ENCODE peak calls at places on chromosomes 6 and 20, in eight cellular contexts. Q is BE2C, H is dorsolateral prefrontal cortex, S is left ventricle myocardium inferior, M is GM12865, W is endodermal cell, G is brain microvascular endothelial cell, Z is bronchial epithelial cell. C is an unnamed sample.

GRCh38 chr6:7781240-7781639 is 55.3 kb downstream of the BMP6 start:
- DNase-seq in Q (no peak), H (no peak), S (no peak), M (peak), W (no peak), G (no peak), Z (no peak), C (no peak)

GRCh38 chr20:37539424-37539823 is 11.7 kb upstream of the BLCAP start:
- DNase-seq in Q (no peak), H (no peak), S (no peak), M (no peak), W (no peak), G (no peak), Z (no peak), C (no peak)

GRCh38 chr6:33980176-33980805 is 165.6 kb downstream of the GRM4 start:
- DNase-seq in Q (no peak), H (no peak), S (no peak), M (no peak), W (peak), G (no peak), Z (no peak), C (no peak)

GRCh38 chr6:152572395-152573061 is 64.6 kb downstream of the SYNE1 start:
- DNase-seq in Q (no peak), H (no peak), S (no peak), M (no peak), W (no peak), G (no peak), Z (peak), C (peak)

GRCh38 chr6:35919827-35920751 is 809 bp downstream of the SRPK1 start:
- DNase-seq in Q (peak), H (no peak), S (no peak), M (peak), W (peak), G (peak), Z (peak), C (peak)

GRCh38 chr20:40651121-40651520 is 37.9 kb downstream of the MAFB start:
- DNase-seq in Q (no peak), H (no peak), S (no peak), M (no peak), W (no peak), G (peak), Z (peak), C (peak)

GRCh38 chr6:25883991-25884390 is 9.9 kb upstream of the SLC17A3 start:
- DNase-seq in Q (no peak), H (no peak), S (no peak), M (no peak), W (no peak), G (no peak), Z (peak), C (peak)

GRCh38 chr20:6765469-6766058 is 1.9 kb upstream of the BMP2 start:
- DNase-seq in Q (no peak), H (no peak), S (no peak), M (peak), W (no peak), G (peak), Z (peak), C (peak)

GRCh38 chr6:158154816-158155215 is 13.2 kb downstream of the SERAC1 start:
- DNase-seq in Q (no peak), H (no peak), S (no peak), M (no peak), W (no peak), G (no peak), Z (no peak), C (no peak)

GRCh38 chr6:33073431-33073871 is at the start of gene HLA-DPA1:
- DNase-seq in Q (no peak), H (no peak), S (no peak), M (peak), W (peak), G (no peak), Z (peak), C (peak)

GRCh38 chr6:15526129-15526764 is 136.6 kb downstream of the DTNBP1 start:
- DNase-seq in Q (no peak), H (no peak), S (no peak), M (peak), W (peak), G (no peak), Z (no peak), C (no peak)

GRCh38 chr6:126069457-126069856 is 83.1 kb downstream of the TRMT11 start:
- DNase-seq in Q (peak), H (peak), S (no peak), M (no peak), W (no peak), G (no peak), Z (no peak), C (no peak)

GRCh38 chr6:7137335-7138106 is 29.8 kb downstream of the RREB1 start:
- DNase-seq in Q (peak), H (no peak), S (peak), M (peak), W (peak), G (peak), Z (no peak), C (peak)

GRCh38 chr6:79742030-79742429 is 110.9 kb downstream of the SH3BGRL2 start:
- DNase-seq in Q (no peak), H (no peak), S (no peak), M (no peak), W (no peak), G (no peak), Z (no peak), C (no peak)

GRCh38 chr20:662289-663192 is 9.5 kb upstream of the SRXN1 start:
- DNase-seq in Q (no peak), H (no peak), S (no peak), M (no peak), W (peak), G (no peak), Z (no peak), C (no peak)

GRCh38 chr6:18317850-18318249 is 53.5 kb upstream of the DEK start:
- DNase-seq in Q (no peak), H (no peak), S (no peak), M (no peak), W (no peak), G (no peak), Z (peak), C (no peak)

GRCh38 chr6:137272403-137272802 is 53.2 kb upstream of the IFNGR1 start:
- DNase-seq in Q (no peak), H (no peak), S (no peak), M (no peak), W (no peak), G (no peak), Z (peak), C (no peak)

GRCh38 chr6:135212935-135213334 is 31.8 kb downstream of the MYB start:
- DNase-seq in Q (no peak), H (no peak), S (no peak), M (no peak), W (no peak), G (peak), Z (peak), C (peak)

GRCh38 chr20:37270586-37271420 is 9.2 kb upstream of the GHRH start:
- DNase-seq in Q (no peak), H (no peak), S (no peak), M (peak), W (no peak), G (peak), Z (no peak), C (no peak)

GRCh38 chr6:146028250-146028789 is 542 bp upstream of the GRM1 start:
- DNase-seq in Q (peak), H (no peak), S (peak), M (peak), W (peak), G (peak), Z (peak), C (peak)

GRCh38 chr6:161596807-161597505 is 323.1 kb upstream of the AGPAT4 start:
- DNase-seq in Q (no peak), H (no peak), S (no peak), M (no peak), W (no peak), G (no peak), Z (no peak), C (no peak)

GRCh38 chr6:157063176-157063934 is 260.0 kb downstream of the TMEM242 start:
- DNase-seq in Q (no peak), H (no peak), S (no peak), M (no peak), W (no peak), G (no peak), Z (peak), C (no peak)

GRCh38 chr20:64036346-64037198 is 590 bp downstream of the C20orf204 start:
- DNase-seq in Q (no peak), H (no peak), S (no peak), M (peak), W (peak), G (no peak), Z (no peak), C (no peak)

GRCh38 chr6:37201726-37202125 is 31.8 kb downstream of the PIM1 start:
- DNase-seq in Q (no peak), H (no peak), S (no peak), M (no peak), W (no peak), G (no peak), Z (no peak), C (no peak)

GRCh38 chr6:154815938-154816820 is 83.0 kb downstream of the SCAF8 start:
- DNase-seq in Q (no peak), H (no peak), S (no peak), M (no peak), W (no peak), G (peak), Z (no peak), C (peak)

GRCh38 chr6:152236370-152237097 is 400.6 kb downstream of the SYNE1 start:
- DNase-seq in Q (no peak), H (no peak), S (no peak), M (no peak), W (no peak), G (no peak), Z (no peak), C (no peak)

GRCh38 chr20:43748274-43748673 is 21.5 kb upstream of the GTSF1L start:
- DNase-seq in Q (no peak), H (no peak), S (no peak), M (no peak), W (no peak), G (no peak), Z (no peak), C (peak)

GRCh38 chr6:108123516-108123929 is 42.3 kb upstream of the NR2E1 start:
- DNase-seq in Q (no peak), H (no peak), S (no peak), M (no peak), W (peak), G (no peak), Z (no peak), C (no peak)

GRCh38 chr20:35954907-35955251 is 577 bp upstream of the SCAND1 start:
- DNase-seq in Q (no peak), H (no peak), S (no peak), M (peak), W (no peak), G (peak), Z (peak), C (peak)

GRCh38 chr6:133240511-133241087 is 558 bp upstream of the EYA4 start:
- DNase-seq in Q (peak), H (no peak), S (peak), M (no peak), W (peak), G (no peak), Z (peak), C (no peak)

DNA sequence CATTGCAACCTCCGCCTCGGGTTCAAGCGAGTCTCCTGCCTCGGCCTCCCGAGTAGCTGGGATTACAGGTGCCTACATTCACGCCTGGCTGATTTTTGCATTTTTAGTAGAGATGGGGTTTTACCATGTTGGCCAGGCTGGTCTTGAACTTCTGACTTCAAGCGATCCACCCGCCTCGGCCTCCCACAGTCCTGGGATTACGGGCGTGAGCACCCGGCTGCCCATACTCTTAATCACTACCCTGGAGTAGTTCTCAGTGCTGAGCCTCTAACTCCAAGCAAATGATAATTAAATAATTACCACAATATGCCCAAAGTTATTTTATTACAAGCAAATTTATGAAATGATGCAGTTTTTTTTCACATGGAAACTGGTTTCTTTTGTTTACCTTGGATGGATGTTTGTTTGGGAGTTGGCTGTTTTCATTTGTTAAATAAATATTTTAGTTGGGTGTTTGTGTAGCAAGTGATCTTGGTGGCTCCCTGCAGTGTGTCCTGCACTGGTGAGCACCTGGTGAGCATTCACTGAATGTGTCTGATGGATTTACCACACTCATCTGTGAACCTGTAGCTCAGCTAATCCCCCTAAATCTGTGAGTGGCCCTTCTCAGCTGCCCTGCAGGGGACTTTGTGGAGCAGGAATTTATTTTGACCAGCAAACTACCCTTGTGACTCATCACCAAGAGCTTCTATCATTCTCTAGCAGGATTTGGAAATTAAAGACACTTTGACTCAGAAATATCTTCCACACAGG is 36.9 kb downstream of the UTRN start:
- DNase-seq in Q (no peak), H (no peak), S (no peak), M (no peak), W (peak), G (peak), Z (no peak), C (peak)
- TF ChIP-seq CTCF in Q (no peak), H (no peak), S (no peak), M (no peak), W (no peak), G (no peak), Z (no peak), C (peak)

GRCh38 chr6:150865406-150866146 is at the start of gene MTHFD1L:
- DNase-seq in Q (peak), H (peak), S (peak), M (peak), W (peak), G (peak), Z (peak), C (peak)

GRCh38 chr6:150868759-150869158 is 3.3 kb downstream of the MTHFD1L start:
- DNase-seq in Q (no peak), H (no peak), S (no peak), M (no peak), W (no peak), G (no peak), Z (no peak), C (no peak)

GRCh38 chr6:150865043-150865405 is 478 bp upstream of the MTHFD1L start:
- DNase-seq in Q (no peak), H (no peak), S (no peak), M (no peak), W (no peak), G (no peak), Z (no peak), C (no peak)

GRCh38 chr6:150866147-150867073 is 908 bp downstream of the MTHFD1L start:
- DNase-seq in Q (peak), H (peak), S (peak), M (peak), W (peak), G (peak), Z (peak), C (peak)

GRCh38 chr6:150867117-150867516 is 1.6 kb downstream of the MTHFD1L start:
- DNase-seq in Q (no peak), H (no peak), S (no peak), M (no peak), W (no peak), G (no peak), Z (no peak), C (no peak)
- H3K4me3 ChIP-seq in Q (peak), H (peak), S (peak), M (peak), W (peak), G (peak), Z (peak), C (peak)

GRCh38 chr20:50717974-50718761 is 13.2 kb upstream of the PARD6B start:
- DNase-seq in Q (no peak), H (no peak), S (no peak), M (no peak), W (peak), G (peak), Z (peak), C (no peak)
- TF ChIP-seq CTCF in Q (no peak), H (no peak), S (no peak), M (no peak), W (peak), G (peak), Z (peak), C (no peak)

GRCh38 chr20:8856668-8857067 is 212.2 kb upstream of the PLCB4 start:
- DNase-seq in Q (no peak), H (no peak), S (no peak), M (no peak), W (no peak), G (no peak), Z (no peak), C (no peak)

GRCh38 chr20:8851446-8851845 is 217.4 kb upstream of the PLCB4 start:
- DNase-seq in Q (no peak), H (no peak), S (no peak), M (no peak), W (no peak), G (no peak), Z (no peak), C (no peak)

GRCh38 chr20:8853805-8854338 is 215.0 kb upstream of the PLCB4 start:
- DNase-seq in Q (peak), H (no peak), S (no peak), M (peak), W (peak), G (peak), Z (peak), C (peak)

GRCh38 chr20:8855315-8855714 is 213.6 kb upstream of the PLCB4 start:
- DNase-seq in Q (no peak), H (no peak), S (peak), M (no peak), W (no peak), G (no peak), Z (no peak), C (peak)

GRCh38 chr20:8854566-8854965 is 214.3 kb upstream of the PLCB4 start:
- DNase-seq in Q (no peak), H (no peak), S (peak), M (no peak), W (peak), G (peak), Z (no peak), C (peak)
- H3K4me3 ChIP-seq in Q (no peak), H (no peak), S (peak), M (no peak), W (no peak), G (peak), Z (no peak), C (peak)

GRCh38 chr6:23081701-23082100 is 512.3 kb downstream of the HDGFL1 start:
- DNase-seq in Q (no peak), H (no peak), S (no peak), M (peak), W (peak), G (no peak), Z (no peak), C (no peak)
- TF ChIP-seq CTCF in Q (peak), H (peak), S (no peak), M (no peak), W (peak), G (peak), Z (peak), C (peak)

GRCh38 chr6:107116923-107117417 is 1.7 kb upstream of the BEND3 start:
- DNase-seq in Q (no peak), H (no peak), S (no peak), M (no peak), W (no peak), G (no peak), Z (no peak), C (no peak)
- H3K4me3 ChIP-seq in Q (peak), H (peak), S (peak), M (no peak), W (peak), G (no peak), Z (no peak), C (no peak)

GRCh38 chr6:69732640-69733039 is 64.2 kb downstream of the LMBRD1 start:
- DNase-seq in Q (no peak), H (no peak), S (no peak), M (peak), W (no peak), G (no peak), Z (peak), C (peak)
- TF ChIP-seq CTCF in Q (peak), H (peak), S (peak), M (no peak), W (peak), G (peak), Z (no peak), C (peak)

GRCh38 chr20:57069442-57069841 is 197.0 kb downstream of the BMP7 start:
- DNase-seq in Q (no peak), H (no peak), S (no peak), M (no peak), W (no peak), G (no peak), Z (no peak), C (no peak)

GRCh38 chr20:57070296-57070695 is 196.1 kb downstream of the BMP7 start:
- DNase-seq in Q (no peak), H (no peak), S (no peak), M (no peak), W (no peak), G (no peak), Z (no peak), C (no peak)

GRCh38 chr20:57073402-57073801 is 193.0 kb downstream of the BMP7 start:
- DNase-seq in Q (no peak), H (no peak), S (no peak), M (no peak), W (no peak), G (no peak), Z (no peak), C (no peak)

GRCh38 chr20:57072184-57072583 is 194.3 kb downstream of the BMP7 start:
- DNase-seq in Q (no peak), H (no peak), S (no peak), M (no peak), W (no peak), G (no peak), Z (no peak), C (peak)

GRCh38 chr20:57071283-57071701 is 195.1 kb downstream of the BMP7 start:
- DNase-seq in Q (no peak), H (no peak), S (no peak), M (no peak), W (peak), G (no peak), Z (no peak), C (no peak)
- H3K4me3 ChIP-seq in Q (peak), H (no peak), S (no peak), M (no peak), W (peak), G (no peak), Z (no peak), C (no peak)